ENCODE peak calls at places on chromosomes 1 and 21, in six cellular contexts. P, X, V, F, A and Q are unnamed samples.

GRCh38 chr1:65044411-65044810 is 78.1 kb upstream of the JAK1 start:
- DNase-seq in X (no peak), P (no peak), F (no peak), A (no peak), V (no peak), Q (no peak)

GRCh38 chr21:39313042-39313456 is 383 bp downstream of the BRWD1 start:
- DNase-seq in F (no peak), V (peak; percentile 67), P (no peak), A (no peak), X (peak; percentile 15), Q (peak; percentile 23)

GRCh38 chr1:58874757-58875755 is 91.2 kb upstream of the JUN start:
- DNase-seq in A (no peak), V (no peak), F (peak; percentile 84), P (no peak), X (no peak), Q (no peak)

GRCh38 chr1:12528021-12528852 is 89.8 kb downstream of the DHRS3 start:
- DNase-seq in V (peak; percentile 76), A (no peak), P (no peak), X (no peak), F (peak; percentile 98), Q (no peak)

GRCh38 chr1:46613661-46614603 is 2.7 kb downstream of the MOB3C start:
- DNase-seq in V (no peak), P (peak; percentile 83), F (no peak), X (peak; percentile 61), A (peak; percentile 42), Q (peak; percentile 34)

GRCh38 chr21:24995206-24995605 is 612.1 kb downstream of the MRPL39 start:
- DNase-seq in V (no peak), X (no peak), A (no peak), P (no peak), F (no peak), Q (no peak)

GRCh38 chr1:21318714-21319159 is 28.5 kb upstream of the ECE1 start:
- DNase-seq in X (no peak), V (no peak), P (no peak), A (no peak), F (no peak), Q (no peak)

GRCh38 chr1:63659448-63659847 is 66.2 kb downstream of the PGM1 start:
- DNase-seq in F (no peak), A (no peak), P (no peak), V (no peak), X (no peak), Q (no peak)

GRCh38 chr1:148158594-148158993 is 6.5 kb upstream of the NBPF11 start:
- DNase-seq in F (no peak), P (no peak), V (no peak), X (no peak), A (no peak), Q (no peak)

GRCh38 chr1:115288799-115289198 is 49.2 kb downstream of the NGF start:
- DNase-seq in V (no peak), A (no peak), F (no peak), P (no peak), X (no peak), Q (no peak)

GRCh38 chr1:46595127-46595526 is 8.9 kb downstream of the MKNK1 start:
- DNase-seq in X (no peak), P (no peak), F (no peak), V (peak; percentile 47), A (no peak), Q (no peak)

GRCh38 chr1:18900303-18900841 is 2.0 kb downstream of the ALDH4A1 start:
- DNase-seq in F (peak; percentile 94), A (no peak), V (no peak), P (no peak), X (no peak), Q (no peak)

GRCh38 chr1:91217911-91218310 is 186.7 kb downstream of the HFM1 start:
- DNase-seq in X (no peak), A (no peak), P (no peak), F (no peak), V (no peak), Q (no peak)

GRCh38 chr1:226749467-226749866 is 10.4 kb upstream of the ITPKB start:
- DNase-seq in X (no peak), P (no peak), F (no peak), A (no peak), V (no peak), Q (no peak)

GRCh38 chr1:86487131-86487804 is 18.5 kb downstream of the CLCA1 start:
- DNase-seq in A (no peak), P (no peak), V (no peak), X (no peak), F (no peak), Q (no peak)

GRCh38 chr1:245598524-245599310 is 443.9 kb downstream of the KIF26B start:
- DNase-seq in P (no peak), V (no peak), X (no peak), A (no peak), F (no peak), Q (no peak)

DNA sequence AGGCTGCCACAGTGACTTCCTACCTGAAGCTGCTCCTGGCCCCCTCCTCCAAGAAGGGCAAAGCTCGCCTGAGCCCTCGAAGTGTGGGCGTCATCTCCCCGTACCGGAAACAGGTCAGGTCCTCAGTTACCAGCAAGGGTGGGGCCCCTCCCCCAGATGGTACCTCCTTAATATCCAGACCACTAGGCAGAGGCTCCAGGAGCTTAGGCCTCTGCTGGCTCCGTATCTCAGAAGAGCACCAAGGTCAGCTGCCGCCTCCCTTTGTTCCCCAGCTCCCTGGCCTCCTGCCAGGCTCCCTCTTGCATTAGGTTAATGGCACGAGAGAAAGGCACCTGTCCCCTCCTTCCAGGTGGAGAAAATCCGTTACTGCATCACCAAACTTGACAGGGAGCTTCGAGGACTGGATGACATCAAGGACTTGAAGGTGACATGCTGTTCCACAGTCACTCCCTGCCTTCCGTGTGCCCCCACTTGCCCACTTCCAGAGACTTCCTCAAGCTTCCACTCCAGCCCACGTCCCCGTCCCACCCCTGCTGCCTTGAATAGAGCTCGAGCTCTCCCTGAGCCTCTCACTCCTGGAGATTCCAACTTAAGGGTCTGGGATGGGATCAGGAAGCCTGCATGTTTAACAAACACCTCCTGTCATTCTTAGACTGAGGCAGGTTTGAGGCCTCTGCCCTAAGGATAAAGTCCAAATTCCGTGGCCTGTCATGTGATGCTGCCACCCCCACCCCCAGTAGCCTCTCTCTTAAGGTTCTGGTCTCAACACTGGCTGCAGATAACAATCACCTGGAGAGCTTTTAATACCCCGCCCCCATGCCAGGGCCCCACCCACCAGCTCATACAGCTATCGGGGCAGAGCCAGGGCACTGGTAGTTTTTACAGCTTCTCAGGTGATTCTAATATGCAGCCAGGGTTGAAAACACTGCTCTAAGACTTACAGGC is 8.3 kb downstream of the RHOC start:
- DNase-seq in X (no peak), F (peak; percentile 90), A (no peak), V (peak; percentile 75), P (no peak), Q (no peak)
- TF ChIP-seq POLR2A in X (no peak), F (no peak), A (no peak), V (peak; percentile 67), P (no peak), Q (no peak)

GRCh38 chr1:48668339-48668738 is 108.4 kb downstream of the BEND5 start:
- DNase-seq in V (no peak), A (no peak), P (no peak), X (no peak), F (no peak), Q (no peak)

GRCh38 chr1:48673725-48674124 is 103.0 kb downstream of the BEND5 start:
- DNase-seq in P (peak; percentile 63), V (peak; percentile 16), A (no peak), F (peak; percentile 4), X (no peak), Q (no peak)

GRCh38 chr1:48674641-48675040 is 102.0 kb downstream of the BEND5 start:
- DNase-seq in P (no peak), X (no peak), V (no peak), F (no peak), A (no peak), Q (no peak)

GRCh38 chr1:48670234-48671020 is 106.3 kb downstream of the BEND5 start:
- DNase-seq in V (no peak), P (no peak), A (no peak), F (no peak), X (no peak), Q (no peak)

GRCh38 chr1:48671578-48671977 is 105.1 kb downstream of the BEND5 start:
- DNase-seq in X (no peak), A (no peak), P (no peak), V (no peak), F (no peak), Q (no peak)
- TF ChIP-seq TAF1 in X (no peak), A (no peak), P (no peak), V (no peak), F (no peak), Q (no peak)

DNA sequence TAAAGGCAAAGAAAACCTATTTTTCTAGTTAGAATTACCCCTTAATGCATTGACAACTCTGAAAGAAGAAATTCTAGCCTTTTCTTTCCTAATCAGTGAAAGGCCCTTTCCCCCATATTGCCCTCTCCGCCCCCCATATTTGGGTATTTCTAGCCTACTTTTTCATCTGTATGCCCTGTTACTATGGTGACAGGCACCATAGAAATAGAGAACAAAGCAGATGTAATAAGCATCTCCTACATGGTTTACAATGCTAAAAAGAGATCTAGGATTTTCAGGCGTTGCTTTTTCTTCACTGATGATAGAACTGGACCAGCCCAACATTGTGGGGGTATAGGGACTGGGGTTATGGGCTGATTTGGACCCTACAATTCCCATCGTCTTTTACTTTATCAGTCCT is 14.5 kb downstream of the LRRC8B start:
- DNase-seq in F (no peak), A (no peak), X (no peak), P (no peak), V (no peak), Q (no peak)
- TF ChIP-seq POLR2AphosphoS5 in F (no peak), A (no peak), X (no peak), P (no peak), V (no peak), Q (no peak)

GRCh38 chr1:44674113-44675000 is at the start of the genes ARMH1 and TMEM53:
- DNase-seq in X (peak; percentile 82), F (peak; percentile 98), A (peak; percentile 95), V (peak; percentile 99), P (peak; percentile 98), Q (peak; percentile 91)

GRCh38 chr1:44672956-44673674 is 1.2 kb downstream of the TMEM53 start:
- DNase-seq in A (no peak), V (no peak), F (no peak), P (no peak), X (no peak), Q (no peak)

GRCh38 chr1:44673675-44674112 is 587 bp downstream of the TMEM53 start:
- DNase-seq in V (no peak), X (no peak), P (no peak), A (no peak), F (no peak), Q (no peak)

GRCh38 chr1:44670751-44671640 is 3.3 kb downstream of the TMEM53 start:
- DNase-seq in V (no peak), P (no peak), F (no peak), A (no peak), X (no peak), Q (no peak)

DNA sequence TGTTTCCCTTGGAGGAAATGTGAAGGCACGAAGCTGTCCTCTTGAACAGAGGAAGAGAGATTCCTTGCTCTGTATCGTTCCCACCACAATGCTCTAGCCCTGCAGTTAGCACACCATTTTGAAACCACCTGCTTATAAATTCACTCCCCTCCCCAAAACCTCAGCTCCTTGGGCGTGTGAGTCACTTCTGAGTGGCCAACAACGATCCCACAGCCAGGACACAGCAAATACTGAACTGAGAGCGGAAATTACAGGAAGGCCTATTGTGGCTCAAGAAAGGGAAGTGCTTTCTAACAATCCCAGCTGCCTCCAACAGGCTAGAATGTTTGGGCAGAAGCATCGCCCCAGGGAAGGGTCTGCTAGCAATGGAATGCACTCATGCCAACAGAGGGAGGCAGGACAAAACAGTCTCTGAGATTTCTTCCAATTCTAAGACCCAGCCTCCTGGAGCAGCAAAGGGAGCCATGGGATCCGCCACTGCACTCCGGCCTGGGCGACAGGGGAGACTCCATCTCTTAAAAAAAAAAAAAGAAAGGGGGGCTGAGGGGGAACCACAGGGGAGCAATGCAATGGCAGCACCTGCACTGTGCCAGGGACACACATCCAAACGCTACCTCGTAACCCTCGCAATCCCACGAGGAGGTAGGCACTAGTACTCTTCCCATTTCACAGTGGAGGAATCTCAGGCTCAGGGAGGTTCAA is 1.9 kb downstream of the TMEM53 start:
- DNase-seq in X (no peak), A (peak; percentile 71), V (no peak), F (no peak), P (no peak), Q (no peak)
- TF ChIP-seq POLR2A in X (peak; percentile 72), A (no peak), V (no peak), F (no peak), P (no peak), Q (peak; percentile 33)